ENCODE peak calls at places on chromosomes 7 and 10, in seven cellular contexts. One of them, this sample, is unnamed.

GRCh38 chr7:20301311-20301939 is 29.3 kb upstream of the ITGB8 start:
- DNase-seq in natural killer cell: no peak
- DNase-seq in Calu3: no peak
- DNase-seq in RWPE1: peak; percentile 38
- DNase-seq in fibroblast of mammary gland: peak; percentile 59
- DNase-seq in A549: no peak
- DNase-seq in IMR-90: peak; percentile 75
- DNase-seq in this sample: no peak

GRCh38 chr7:106462914-106463482 is 178.2 kb upstream of the NAMPT start:
- DNase-seq in RWPE1: no peak
- DNase-seq in Calu3: no peak
- DNase-seq in natural killer cell: no peak
- DNase-seq in A549: no peak
- DNase-seq in fibroblast of mammary gland: no peak
- DNase-seq in IMR-90: no peak
- DNase-seq in this sample: no peak

GRCh38 chr7:16174253-16174652 is 247.1 kb downstream of the CRPPA start:
- DNase-seq in natural killer cell: no peak
- DNase-seq in IMR-90: no peak
- DNase-seq in Calu3: no peak
- DNase-seq in RWPE1: no peak
- DNase-seq in fibroblast of mammary gland: no peak
- DNase-seq in A549: no peak
- DNase-seq in this sample: no peak

GRCh38 chr10:69242844-69243212 is 22.7 kb downstream of the HKDC1 start:
- DNase-seq in IMR-90: no peak
- DNase-seq in RWPE1: no peak
- DNase-seq in fibroblast of mammary gland: no peak
- DNase-seq in natural killer cell: no peak
- DNase-seq in Calu3: no peak
- DNase-seq in A549: no peak
- DNase-seq in this sample: no peak

GRCh38 chr10:101558206-101558605 is 29.9 kb downstream of the POLL start:
- DNase-seq in Calu3: no peak
- DNase-seq in A549: no peak
- DNase-seq in fibroblast of mammary gland: no peak
- DNase-seq in RWPE1: peak; percentile 96
- DNase-seq in natural killer cell: no peak
- DNase-seq in IMR-90: no peak
- DNase-seq in this sample: no peak

GRCh38 chr10:98446121-98446655 is 547 bp downstream of the HPS1 start:
- DNase-seq in fibroblast of mammary gland: peak; percentile 38
- DNase-seq in IMR-90: peak; percentile 21
- DNase-seq in RWPE1: peak; percentile 56
- DNase-seq in Calu3: no peak
- DNase-seq in A549: peak; percentile 36
- DNase-seq in natural killer cell: peak; percentile 41
- DNase-seq in this sample: peak; percentile 57

GRCh38 chr10:132174237-132174636 is 12.5 kb upstream of the DPYSL4 start:
- DNase-seq in fibroblast of mammary gland: no peak
- DNase-seq in natural killer cell: no peak
- DNase-seq in RWPE1: no peak
- DNase-seq in IMR-90: no peak
- DNase-seq in Calu3: no peak
- DNase-seq in A549: no peak
- DNase-seq in this sample: no peak

GRCh38 chr10:132422931-132423813 is 26.2 kb downstream of the PWWP2B start:
- DNase-seq in IMR-90: no peak
- DNase-seq in A549: no peak
- DNase-seq in natural killer cell: no peak
- DNase-seq in RWPE1: no peak
- DNase-seq in Calu3: no peak
- DNase-seq in fibroblast of mammary gland: no peak
- DNase-seq in this sample: no peak

GRCh38 chr7:24896031-24896433 is 83.9 kb downstream of the OSBPL3 start:
- DNase-seq in fibroblast of mammary gland: no peak
- DNase-seq in natural killer cell: no peak
- DNase-seq in A549: no peak
- DNase-seq in IMR-90: no peak
- DNase-seq in RWPE1: no peak
- DNase-seq in Calu3: no peak
- DNase-seq in this sample: no peak

GRCh38 chr7:24889611-24890010 is 90.4 kb downstream of the OSBPL3 start:
- DNase-seq in IMR-90: no peak
- DNase-seq in fibroblast of mammary gland: no peak
- DNase-seq in natural killer cell: no peak
- DNase-seq in RWPE1: no peak
- DNase-seq in Calu3: no peak
- DNase-seq in A549: no peak
- DNase-seq in this sample: no peak

GRCh38 chr7:24898691-24899090 is 81.3 kb downstream of the OSBPL3 start:
- DNase-seq in Calu3: no peak
- DNase-seq in IMR-90: peak; percentile 61
- DNase-seq in A549: no peak
- DNase-seq in fibroblast of mammary gland: peak; percentile 59
- DNase-seq in RWPE1: no peak
- DNase-seq in natural killer cell: no peak
- DNase-seq in this sample: no peak

GRCh38 chr7:24891173-24891787 is 88.7 kb downstream of the OSBPL3 start:
- DNase-seq in natural killer cell: no peak
- DNase-seq in IMR-90: no peak
- DNase-seq in RWPE1: no peak
- DNase-seq in A549: no peak
- DNase-seq in Calu3: no peak
- DNase-seq in fibroblast of mammary gland: no peak
- DNase-seq in this sample: no peak

DNA sequence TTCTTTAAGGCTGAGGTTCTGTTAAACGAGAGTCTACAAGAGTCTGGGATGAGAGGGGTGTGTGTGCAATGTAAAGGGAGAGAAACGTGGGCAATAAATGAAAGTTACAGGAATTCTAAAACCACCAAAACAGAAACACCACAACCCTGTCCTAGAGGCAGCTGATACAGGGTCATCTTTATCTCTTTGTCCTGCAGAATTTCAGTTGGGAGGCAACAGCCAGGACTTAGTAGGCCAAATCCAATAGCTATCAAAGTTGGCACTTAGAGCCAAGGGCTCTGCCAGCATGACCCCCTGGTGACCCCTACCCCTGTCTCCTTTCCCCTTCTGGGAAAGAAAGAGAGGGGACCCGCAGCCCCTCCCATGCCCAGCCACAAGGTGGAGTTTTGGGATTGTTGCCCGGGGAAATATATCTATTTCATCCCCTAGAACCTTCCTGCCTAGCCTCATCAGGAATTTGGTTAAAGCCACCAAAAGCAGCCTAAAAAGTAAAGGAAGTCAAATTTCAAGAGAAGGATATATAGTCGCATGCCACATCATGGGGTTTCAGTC is 85.2 kb downstream of the OSBPL3 start:
- DNase-seq in IMR-90: no peak
- DNase-seq in RWPE1: no peak
- DNase-seq in fibroblast of mammary gland: no peak
- DNase-seq in A549: no peak
- DNase-seq in natural killer cell: no peak
- DNase-seq in Calu3: peak; percentile 58
- DNase-seq in this sample: no peak
- TF ChIP-seq CTCF in IMR-90: peak; percentile 43
- TF ChIP-seq CTCF in RWPE1: no peak
- TF ChIP-seq CTCF in fibroblast of mammary gland: peak; percentile 32
- TF ChIP-seq CTCF in A549: peak; percentile 23
- TF ChIP-seq CTCF in natural killer cell: no peak
- TF ChIP-seq CTCF in Calu3: peak; percentile 60
- TF ChIP-seq CTCF in this sample: no peak

GRCh38 chr7:151157645-151158329 is 9.7 kb downstream of the GBX1 start:
- DNase-seq in A549: peak; percentile 52
- DNase-seq in Calu3: no peak
- DNase-seq in IMR-90: peak; percentile 26
- DNase-seq in fibroblast of mammary gland: peak; percentile 29
- DNase-seq in natural killer cell: no peak
- DNase-seq in RWPE1: peak; percentile 29
- DNase-seq in this sample: no peak

GRCh38 chr7:151148319-151149259 is 18.9 kb downstream of the GBX1 start:
- DNase-seq in IMR-90: no peak
- DNase-seq in fibroblast of mammary gland: no peak
- DNase-seq in natural killer cell: no peak
- DNase-seq in RWPE1: no peak
- DNase-seq in A549: no peak
- DNase-seq in Calu3: no peak
- DNase-seq in this sample: no peak

GRCh38 chr7:151150388-151150787 is 17.1 kb downstream of the GBX1 start:
- DNase-seq in IMR-90: no peak
- DNase-seq in Calu3: no peak
- DNase-seq in natural killer cell: no peak
- DNase-seq in A549: no peak
- DNase-seq in RWPE1: no peak
- DNase-seq in fibroblast of mammary gland: no peak
- DNase-seq in this sample: no peak

GRCh38 chr7:151152935-151153513 is 14.5 kb downstream of the GBX1 start:
- DNase-seq in Calu3: no peak
- DNase-seq in natural killer cell: no peak
- DNase-seq in A549: no peak
- DNase-seq in IMR-90: no peak
- DNase-seq in fibroblast of mammary gland: no peak
- DNase-seq in RWPE1: no peak
- DNase-seq in this sample: no peak
- TF ChIP-seq CTCF in Calu3: no peak
- TF ChIP-seq CTCF in natural killer cell: no peak
- TF ChIP-seq CTCF in A549: no peak
- TF ChIP-seq CTCF in IMR-90: no peak
- TF ChIP-seq CTCF in fibroblast of mammary gland: peak; percentile 23
- TF ChIP-seq CTCF in RWPE1: no peak
- TF ChIP-seq CTCF in this sample: no peak

GRCh38 chr7:4911111-4911828 is 27.8 kb upstream of the RADIL start:
- DNase-seq in fibroblast of mammary gland: no peak
- DNase-seq in IMR-90: no peak
- DNase-seq in Calu3: no peak
- DNase-seq in A549: no peak
- DNase-seq in natural killer cell: no peak
- DNase-seq in RWPE1: no peak
- DNase-seq in this sample: no peak

GRCh38 chr7:4909891-4910290 is 26.4 kb upstream of the RADIL start:
- DNase-seq in Calu3: no peak
- DNase-seq in IMR-90: no peak
- DNase-seq in fibroblast of mammary gland: no peak
- DNase-seq in RWPE1: no peak
- DNase-seq in natural killer cell: no peak
- DNase-seq in A549: no peak
- DNase-seq in this sample: no peak

GRCh38 chr7:4904346-4904745 is 20.8 kb upstream of the RADIL start:
- DNase-seq in fibroblast of mammary gland: no peak
- DNase-seq in RWPE1: no peak
- DNase-seq in Calu3: no peak
- DNase-seq in natural killer cell: no peak
- DNase-seq in A549: no peak
- DNase-seq in IMR-90: no peak
- DNase-seq in this sample: no peak

GRCh38 chr7:4905171-4905570 is 21.7 kb upstream of the RADIL start:
- DNase-seq in fibroblast of mammary gland: no peak
- DNase-seq in A549: no peak
- DNase-seq in natural killer cell: no peak
- DNase-seq in Calu3: no peak
- DNase-seq in RWPE1: no peak
- DNase-seq in IMR-90: no peak
- DNase-seq in this sample: no peak

DNA sequence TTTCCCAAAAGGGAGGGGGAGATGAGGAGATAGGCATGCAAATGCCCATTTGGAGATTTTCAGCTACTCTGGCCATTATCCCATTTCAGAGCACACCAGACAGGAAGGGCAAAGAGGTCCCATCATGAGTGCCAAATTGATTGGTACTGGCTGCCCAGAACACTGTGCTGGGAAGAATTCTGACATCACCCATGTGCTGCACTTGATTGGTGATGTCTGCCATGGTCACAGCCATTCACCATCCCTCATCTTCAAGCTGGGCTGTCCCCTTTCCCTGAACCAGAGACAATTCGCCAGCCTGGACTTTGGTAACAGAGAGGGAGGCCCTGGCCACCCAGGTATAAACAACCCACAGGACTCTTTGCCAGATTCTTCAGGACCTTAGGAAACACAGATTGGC is 23.2 kb upstream of the RADIL start:
- DNase-seq in RWPE1: no peak
- DNase-seq in fibroblast of mammary gland: peak; percentile 6
- DNase-seq in IMR-90: no peak
- DNase-seq in natural killer cell: no peak
- DNase-seq in A549: no peak
- DNase-seq in Calu3: no peak
- DNase-seq in this sample: no peak
- TF ChIP-seq CTCF in RWPE1: no peak
- TF ChIP-seq CTCF in fibroblast of mammary gland: no peak
- TF ChIP-seq CTCF in IMR-90: no peak
- TF ChIP-seq CTCF in natural killer cell: no peak
- TF ChIP-seq CTCF in A549: no peak
- TF ChIP-seq CTCF in Calu3: no peak
- TF ChIP-seq CTCF in this sample: no peak

GRCh38 chr7:137480401-137480800 is 136.9 kb upstream of the PTN start:
- DNase-seq in IMR-90: no peak
- DNase-seq in fibroblast of mammary gland: no peak
- DNase-seq in natural killer cell: no peak
- DNase-seq in A549: no peak
- DNase-seq in RWPE1: no peak
- DNase-seq in Calu3: no peak
- DNase-seq in this sample: no peak

GRCh38 chr7:137484326-137484725 is 140.8 kb upstream of the PTN start:
- DNase-seq in natural killer cell: no peak
- DNase-seq in RWPE1: no peak
- DNase-seq in fibroblast of mammary gland: no peak
- DNase-seq in IMR-90: peak; percentile 24
- DNase-seq in Calu3: no peak
- DNase-seq in A549: no peak
- DNase-seq in this sample: no peak

GRCh38 chr7:137476937-137477336 is 133.4 kb upstream of the PTN start:
- DNase-seq in natural killer cell: no peak
- DNase-seq in fibroblast of mammary gland: peak; percentile 53
- DNase-seq in Calu3: no peak
- DNase-seq in RWPE1: no peak
- DNase-seq in A549: no peak
- DNase-seq in IMR-90: peak; percentile 59
- DNase-seq in this sample: no peak

GRCh38 chr7:137482466-137482865 is 138.9 kb upstream of the PTN start:
- DNase-seq in Calu3: no peak
- DNase-seq in IMR-90: no peak
- DNase-seq in RWPE1: no peak
- DNase-seq in A549: no peak
- DNase-seq in natural killer cell: no peak
- DNase-seq in fibroblast of mammary gland: no peak
- DNase-seq in this sample: no peak

DNA sequence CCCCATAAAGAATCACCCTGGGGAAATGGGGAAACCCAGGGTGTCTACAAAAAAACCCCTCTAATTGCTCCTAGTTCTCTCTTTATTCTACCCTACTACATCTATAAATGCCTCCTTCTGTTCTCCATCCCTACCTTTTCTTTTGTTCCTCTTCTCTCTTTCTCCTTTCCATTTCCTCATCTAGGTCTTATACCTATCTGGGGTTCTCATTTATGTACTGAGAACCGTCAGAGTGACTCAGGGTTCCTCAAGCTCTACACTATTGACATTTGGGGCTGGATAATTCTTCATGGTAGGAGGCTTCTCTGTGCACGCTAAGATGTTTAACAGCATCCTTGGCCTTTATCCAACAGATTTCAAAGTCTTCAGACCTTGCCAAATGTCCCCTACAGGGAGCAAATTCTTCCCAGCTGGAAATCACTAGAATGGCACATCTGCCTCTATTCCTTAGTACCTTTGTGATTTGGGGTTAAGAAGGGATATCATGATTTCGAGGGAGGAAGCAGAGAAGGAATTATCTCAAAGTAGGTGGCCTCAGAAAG is 137.4 kb upstream of the PTN start:
- DNase-seq in A549: no peak
- DNase-seq in Calu3: no peak
- DNase-seq in fibroblast of mammary gland: peak; percentile 17
- DNase-seq in RWPE1: no peak
- DNase-seq in IMR-90: no peak
- DNase-seq in natural killer cell: no peak
- DNase-seq in this sample: no peak
- TF ChIP-seq CTCF in A549: no peak
- TF ChIP-seq CTCF in Calu3: no peak
- TF ChIP-seq CTCF in fibroblast of mammary gland: no peak
- TF ChIP-seq CTCF in RWPE1: no peak
- TF ChIP-seq CTCF in IMR-90: no peak
- TF ChIP-seq CTCF in natural killer cell: no peak
- TF ChIP-seq CTCF in this sample: no peak

This sample was measured in activated B cell treated with CpG ODN at 0.5 μM for 24 hours.